ENCODE peak calls at places on chromosome 22, in nine cellular contexts. One of them, this sample, is unnamed.

GRCh38 chr22:29152381-29153138 is 53.1 kb upstream of the EMID1 start:
- DNase-seq in HL-60: no peak
- DNase-seq in A549: no peak
- DNase-seq in GM12878: no peak
- DNase-seq in K562: peak
- DNase-seq in HCT116: no peak
- DNase-seq in GM23338: peak
- DNase-seq in Panc1: no peak
- DNase-seq in HepG2: no peak
- DNase-seq in this sample: no peak

GRCh38 chr22:17808688-17809403 is 34.6 kb upstream of the BID start:
- DNase-seq in HL-60: no peak
- DNase-seq in A549: no peak
- DNase-seq in GM12878: no peak
- DNase-seq in K562: no peak
- DNase-seq in HCT116: no peak
- DNase-seq in GM23338: no peak
- DNase-seq in Panc1: no peak
- DNase-seq in HepG2: no peak
- DNase-seq in this sample: no peak

GRCh38 chr22:23818541-23818940 is 20.3 kb downstream of the DERL3 start:
- DNase-seq in HL-60: no peak
- DNase-seq in A549: no peak
- DNase-seq in GM12878: no peak
- DNase-seq in K562: no peak
- DNase-seq in HCT116: no peak
- DNase-seq in GM23338: no peak
- DNase-seq in Panc1: no peak
- DNase-seq in HepG2: no peak
- DNase-seq in this sample: no peak

GRCh38 chr22:49044091-49044490 is 783.6 kb downstream of the BRD1 start:
- DNase-seq in HL-60: no peak
- DNase-seq in A549: no peak
- DNase-seq in GM12878: no peak
- DNase-seq in K562: no peak
- DNase-seq in HCT116: no peak
- DNase-seq in GM23338: no peak
- DNase-seq in Panc1: no peak
- DNase-seq in HepG2: no peak
- DNase-seq in this sample: no peak

GRCh38 chr22:31615481-31615840 is 46.6 kb downstream of the PISD start:
- DNase-seq in HL-60: peak
- DNase-seq in A549: no peak
- DNase-seq in GM12878: no peak
- DNase-seq in K562: no peak
- DNase-seq in HCT116: no peak
- DNase-seq in GM23338: no peak
- DNase-seq in Panc1: no peak
- DNase-seq in HepG2: no peak
- DNase-seq in this sample: no peak

GRCh38 chr22:23542933-23543332 is 37.2 kb downstream of the IGLL1 start:
- DNase-seq in HL-60: no peak
- DNase-seq in A549: no peak
- DNase-seq in GM12878: no peak
- DNase-seq in K562: no peak
- DNase-seq in HCT116: no peak
- DNase-seq in GM23338: no peak
- DNase-seq in Panc1: no peak
- DNase-seq in HepG2: no peak
- DNase-seq in this sample: no peak

GRCh38 chr22:23700706-23701105 is 9.9 kb downstream of the RGL4 start:
- DNase-seq in HL-60: no peak
- DNase-seq in A549: no peak
- DNase-seq in GM12878: no peak
- DNase-seq in K562: no peak
- DNase-seq in HCT116: no peak
- DNase-seq in GM23338: no peak
- DNase-seq in Panc1: no peak
- DNase-seq in HepG2: peak
- DNase-seq in this sample: no peak

GRCh38 chr22:18076060-18076497 is 1.7 kb upstream of the PEX26 start:
- DNase-seq in HL-60: peak
- DNase-seq in A549: peak
- DNase-seq in GM12878: no peak
- DNase-seq in K562: peak
- DNase-seq in HCT116: peak
- DNase-seq in GM23338: peak
- DNase-seq in Panc1: peak
- DNase-seq in HepG2: peak
- DNase-seq in this sample: peak

GRCh38 chr22:44693756-44694155 is 8.2 kb upstream of the PRR5 start:
- DNase-seq in HL-60: no peak
- DNase-seq in A549: no peak
- DNase-seq in GM12878: no peak
- DNase-seq in K562: no peak
- DNase-seq in HCT116: no peak
- DNase-seq in GM23338: no peak
- DNase-seq in Panc1: no peak
- DNase-seq in HepG2: no peak
- DNase-seq in this sample: no peak

GRCh38 chr22:23119492-23120414 is 22.0 kb downstream of the RSPH14 start:
- DNase-seq in HL-60: no peak
- DNase-seq in A549: no peak
- DNase-seq in GM12878: no peak
- DNase-seq in K562: peak
- DNase-seq in HCT116: no peak
- DNase-seq in GM23338: no peak
- DNase-seq in Panc1: no peak
- DNase-seq in HepG2: no peak
- DNase-seq in this sample: no peak

GRCh38 chr22:48755332-48755949 is 1072.2 kb downstream of the BRD1 start:
- DNase-seq in HL-60: no peak
- DNase-seq in A549: no peak
- DNase-seq in GM12878: no peak
- DNase-seq in K562: no peak
- DNase-seq in HCT116: no peak
- DNase-seq in GM23338: no peak
- DNase-seq in Panc1: no peak
- DNase-seq in HepG2: no peak
- DNase-seq in this sample: no peak

GRCh38 chr22:30325724-30326703 is 727 bp downstream of the TBC1D10A start:
- DNase-seq in HL-60: no peak
- DNase-seq in A549: no peak
- DNase-seq in GM12878: no peak
- DNase-seq in K562: peak
- DNase-seq in HCT116: no peak
- DNase-seq in GM23338: peak
- DNase-seq in Panc1: no peak
- DNase-seq in HepG2: no peak
- DNase-seq in this sample: peak

GRCh38 chr22:25765801-25766200 is 23.8 kb downstream of the MYO18B start:
- DNase-seq in HL-60: no peak
- DNase-seq in A549: no peak
- DNase-seq in GM12878: no peak
- DNase-seq in K562: no peak
- DNase-seq in HCT116: no peak
- DNase-seq in GM23338: no peak
- DNase-seq in Panc1: no peak
- DNase-seq in HepG2: no peak
- DNase-seq in this sample: no peak

GRCh38 chr22:40583058-40583741 is 53.3 kb downstream of the MRTFA start:
- DNase-seq in HL-60: no peak
- DNase-seq in A549: no peak
- DNase-seq in GM12878: no peak
- DNase-seq in K562: no peak
- DNase-seq in HCT116: no peak
- DNase-seq in GM23338: no peak
- DNase-seq in Panc1: no peak
- DNase-seq in HepG2: no peak
- DNase-seq in this sample: no peak
- TF ChIP-seq REST in HL-60: no peak
- TF ChIP-seq REST in A549: no peak
- TF ChIP-seq REST in GM12878: no peak
- TF ChIP-seq REST in K562: no peak
- TF ChIP-seq REST in HCT116: no peak
- TF ChIP-seq REST in GM23338: no peak
- TF ChIP-seq REST in Panc1: no peak
- TF ChIP-seq REST in HepG2: no peak
- TF ChIP-seq REST in this sample: no peak

GRCh38 chr22:40400173-40400572 is 29.8 kb downstream of the SGSM3 start:
- DNase-seq in HL-60: peak
- DNase-seq in A549: no peak
- DNase-seq in GM12878: peak
- DNase-seq in K562: no peak
- DNase-seq in HCT116: no peak
- DNase-seq in GM23338: no peak
- DNase-seq in Panc1: no peak
- DNase-seq in HepG2: no peak
- DNase-seq in this sample: no peak

GRCh38 chr22:40403141-40403540 is 32.7 kb downstream of the SGSM3 start:
- DNase-seq in HL-60: no peak
- DNase-seq in A549: no peak
- DNase-seq in GM12878: no peak
- DNase-seq in K562: no peak
- DNase-seq in HCT116: no peak
- DNase-seq in GM23338: no peak
- DNase-seq in Panc1: no peak
- DNase-seq in HepG2: no peak
- DNase-seq in this sample: no peak

GRCh38 chr22:40401981-40402406 is 31.6 kb downstream of the SGSM3 start:
- DNase-seq in HL-60: no peak
- DNase-seq in A549: no peak
- DNase-seq in GM12878: no peak
- DNase-seq in K562: no peak
- DNase-seq in HCT116: no peak
- DNase-seq in GM23338: no peak
- DNase-seq in Panc1: no peak
- DNase-seq in HepG2: no peak
- DNase-seq in this sample: no peak

GRCh38 chr22:40399661-40400060 is 29.3 kb downstream of the SGSM3 start:
- DNase-seq in HL-60: no peak
- DNase-seq in A549: no peak
- DNase-seq in GM12878: no peak
- DNase-seq in K562: no peak
- DNase-seq in HCT116: no peak
- DNase-seq in GM23338: no peak
- DNase-seq in Panc1: no peak
- DNase-seq in HepG2: no peak
- DNase-seq in this sample: no peak

GRCh38 chr22:40401532-40401931 is 31.1 kb downstream of the SGSM3 start:
- DNase-seq in HL-60: no peak
- DNase-seq in A549: no peak
- DNase-seq in GM12878: no peak
- DNase-seq in K562: no peak
- DNase-seq in HCT116: no peak
- DNase-seq in GM23338: no peak
- DNase-seq in Panc1: no peak
- DNase-seq in HepG2: no peak
- DNase-seq in this sample: no peak
- TF ChIP-seq REST in HL-60: no peak
- TF ChIP-seq REST in A549: no peak
- TF ChIP-seq REST in GM12878: no peak
- TF ChIP-seq REST in K562: no peak
- TF ChIP-seq REST in HCT116: no peak
- TF ChIP-seq REST in GM23338: no peak
- TF ChIP-seq REST in Panc1: no peak
- TF ChIP-seq REST in HepG2: no peak
- TF ChIP-seq REST in this sample: no peak

DNA sequence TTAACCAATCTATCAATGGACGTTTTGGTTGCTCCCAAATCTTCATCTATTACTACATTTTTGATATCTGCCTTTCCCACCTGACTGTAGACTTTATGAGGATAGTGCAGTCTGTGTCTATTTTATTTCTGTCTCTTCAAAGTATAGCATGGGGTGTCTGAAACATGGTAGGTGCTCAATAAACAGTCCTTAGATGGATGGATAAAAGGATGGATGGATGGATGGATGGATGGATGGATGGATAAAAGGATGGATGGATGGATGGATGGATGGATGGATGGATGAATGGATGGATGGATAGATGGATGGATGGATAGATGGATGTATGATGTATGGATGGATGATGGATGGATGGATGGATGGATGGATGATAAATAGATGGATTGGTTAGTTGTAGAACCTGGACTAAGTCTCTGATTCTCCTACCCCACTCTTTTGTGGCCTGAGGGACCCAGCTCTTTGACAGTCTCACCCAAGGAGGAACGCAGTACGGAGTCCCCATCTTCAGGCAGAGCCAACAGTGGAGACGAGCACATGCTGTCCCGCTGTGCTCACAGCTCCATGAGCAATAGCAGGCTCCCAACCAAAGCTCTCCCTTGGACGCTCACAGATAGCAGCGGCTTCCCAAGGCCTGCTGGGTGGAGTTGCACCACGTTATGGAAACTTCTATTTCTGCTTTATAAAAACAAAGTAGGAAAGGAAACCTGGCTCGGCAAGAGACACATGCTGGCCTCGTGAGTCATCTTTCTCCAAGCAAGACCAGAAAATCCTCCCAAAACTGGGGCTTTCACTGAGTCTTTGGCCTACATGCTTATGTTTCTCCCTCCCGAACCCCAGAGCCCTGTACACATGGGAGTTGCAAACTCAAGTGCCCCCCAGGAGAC is 448.0 kb downstream of the MIAT start:
- DNase-seq in HL-60: no peak
- DNase-seq in A549: no peak
- DNase-seq in GM12878: no peak
- DNase-seq in K562: no peak
- DNase-seq in HCT116: no peak
- DNase-seq in GM23338: no peak
- DNase-seq in Panc1: no peak
- DNase-seq in HepG2: no peak
- DNase-seq in this sample: no peak
- TF ChIP-seq REST in HL-60: no peak
- TF ChIP-seq REST in A549: no peak
- TF ChIP-seq REST in GM12878: no peak
- TF ChIP-seq REST in K562: no peak
- TF ChIP-seq REST in HCT116: no peak
- TF ChIP-seq REST in GM23338: no peak
- TF ChIP-seq REST in Panc1: no peak
- TF ChIP-seq REST in HepG2: no peak
- TF ChIP-seq REST in this sample: no peak

DNA sequence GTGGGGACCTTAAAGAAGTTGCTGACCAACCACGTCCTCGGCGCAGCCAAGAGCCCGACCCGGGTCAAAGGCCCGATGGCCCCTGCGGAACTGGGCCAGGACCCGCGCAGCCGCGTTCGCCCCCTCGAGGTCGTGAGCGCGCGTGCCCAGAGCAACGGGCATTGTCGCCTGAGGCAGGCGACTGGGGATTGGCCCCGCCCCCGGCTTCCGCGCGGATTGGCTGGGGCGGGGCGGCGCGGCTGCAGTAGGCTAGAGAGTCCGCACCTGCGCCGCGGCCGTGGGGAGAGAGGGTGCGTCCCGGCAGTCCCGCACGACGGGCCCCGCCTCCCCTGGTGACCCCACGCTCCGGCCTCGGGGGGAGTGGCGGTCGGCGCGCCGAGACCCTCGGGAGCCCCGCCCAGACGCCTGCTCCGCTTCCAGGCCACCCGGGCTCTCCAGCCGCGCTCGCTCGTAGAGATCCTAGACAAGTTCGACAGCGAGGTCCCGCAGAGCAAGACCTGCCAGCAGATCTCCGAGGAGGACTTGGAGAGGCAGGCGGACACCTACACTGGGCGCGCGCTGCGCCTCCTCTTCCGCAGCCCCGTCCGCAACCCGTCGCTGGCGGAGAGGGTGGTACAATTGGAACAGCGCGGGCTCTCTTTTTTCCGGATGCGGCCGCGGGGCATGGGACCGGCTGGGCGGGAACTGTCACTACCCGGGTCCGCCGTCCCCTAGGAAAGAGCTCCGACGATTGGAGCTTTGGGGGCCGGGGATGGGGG is 8.3 kb upstream of the PPIL2 start:
- DNase-seq in HL-60: peak
- DNase-seq in A549: peak
- DNase-seq in GM12878: peak
- DNase-seq in K562: peak
- DNase-seq in HCT116: peak
- DNase-seq in GM23338: peak
- DNase-seq in Panc1: no peak
- DNase-seq in HepG2: peak
- DNase-seq in this sample: peak
- TF ChIP-seq REST in HL-60: no peak
- TF ChIP-seq REST in A549: no peak
- TF ChIP-seq REST in GM12878: no peak
- TF ChIP-seq REST in K562: no peak
- TF ChIP-seq REST in HCT116: no peak
- TF ChIP-seq REST in GM23338: no peak
- TF ChIP-seq REST in Panc1: no peak
- TF ChIP-seq REST in HepG2: no peak
- TF ChIP-seq REST in this sample: no peak